ENCODE peak calls at places on chromosomes 6 and 20, in ten cellular contexts. V, H, S, Q, D, O, K, Z, C and U are unnamed samples.

GRCh38 chr20:47857142-47857993 is 72.1 kb upstream of the SULF2 start:
- DNase-seq in S (no peak), D (peak), V (peak), H (no peak), Q (no peak), K (no peak), C (no peak), Z (peak), O (peak), U (peak)

GRCh38 chr6:159866286-159867247 is 24.2 kb upstream of the MAS1 start:
- DNase-seq in Q (no peak), O (no peak), K (no peak), D (no peak), H (no peak), C (no peak), Z (no peak), V (no peak), S (no peak), U (no peak)

GRCh38 chr6:42091718-42092023 is 41.3 kb downstream of the TAF8 start:
- DNase-seq in O (no peak), K (no peak), Z (no peak), S (no peak), Q (no peak), H (no peak), C (no peak), V (no peak), D (peak), U (no peak)

GRCh38 chr6:27791182-27791939 is 120.8 kb downstream of the OR2B2 start:
- DNase-seq in C (peak), D (peak), V (peak), O (peak), Z (peak), S (no peak), K (peak), Q (peak), H (peak), U (peak)

GRCh38 chr6:36032245-36032644 is 4.6 kb downstream of the MAPK14 start:
- DNase-seq in D (no peak), C (no peak), Z (no peak), O (no peak), Q (no peak), S (no peak), H (no peak), V (no peak), K (no peak), U (no peak)

GRCh38 chr6:160141001-160141726 is 19.5 kb downstream of the SLC22A1 start:
- DNase-seq in S (no peak), Z (peak), K (no peak), H (no peak), C (no peak), O (no peak), V (peak), D (no peak), Q (no peak), U (no peak)

GRCh38 chr6:141561154-141561553 is 571.6 kb upstream of the GJE1 start:
- DNase-seq in O (no peak), S (no peak), H (no peak), Q (no peak), K (no peak), C (no peak), V (peak), Z (no peak), D (no peak), U (no peak)

GRCh38 chr6:35213161-35213823 is 464 bp upstream of the SCUBE3 start:
- DNase-seq in S (no peak), O (no peak), Z (peak), Q (peak), C (peak), K (no peak), V (no peak), H (no peak), D (peak), U (peak)

GRCh38 chr6:88984152-88984551 is 20.7 kb upstream of the RNGTT start:
- DNase-seq in S (no peak), Z (no peak), D (no peak), V (no peak), H (no peak), K (no peak), C (no peak), O (no peak), Q (no peak), U (no peak)

GRCh38 chr20:10594286-10594868 is 79.4 kb downstream of the JAG1 start:
- DNase-seq in Z (no peak), O (no peak), C (no peak), K (no peak), Q (no peak), H (no peak), S (no peak), D (no peak), V (peak), U (no peak)

GRCh38 chr6:12278915-12279314 is 11.2 kb upstream of the EDN1 start:
- DNase-seq in D (no peak), C (no peak), O (no peak), S (no peak), V (no peak), H (no peak), Q (no peak), K (no peak), Z (no peak), U (no peak)

GRCh38 chr6:5174756-5175155 is 86.0 kb downstream of the LYRM4 start:
- DNase-seq in C (no peak), S (no peak), Z (no peak), O (no peak), V (no peak), H (no peak), Q (no peak), K (no peak), D (no peak), U (no peak)

GRCh38 chr6:16391451-16391912 is 153.1 kb downstream of the GMPR start:
- DNase-seq in V (no peak), D (no peak), H (no peak), K (no peak), O (no peak), S (no peak), Q (no peak), C (no peak), Z (no peak), U (no peak)

GRCh38 chr6:132198896-132199295 is 202.4 kb downstream of the MOXD1 start:
- DNase-seq in C (no peak), D (no peak), K (no peak), Q (no peak), H (no peak), Z (no peak), S (no peak), O (no peak), V (no peak), U (no peak)

GRCh38 chr6:144809969-144810368 is 524.8 kb downstream of the UTRN start:
- DNase-seq in D (no peak), C (no peak), K (no peak), O (no peak), Z (no peak), H (no peak), V (no peak), S (no peak), Q (no peak), U (no peak)

GRCh38 chr6:85275338-85275985 is 174.4 kb upstream of the NT5E start:
- DNase-seq in Q (no peak), H (no peak), V (no peak), K (no peak), C (no peak), S (no peak), Z (no peak), O (no peak), D (no peak), U (no peak)
- TF ChIP-seq CTCF in Q (no peak), H (no peak), V (no peak), K (no peak), C (no peak), S (no peak), Z (no peak), O (no peak), D (no peak), U (no peak)

DNA sequence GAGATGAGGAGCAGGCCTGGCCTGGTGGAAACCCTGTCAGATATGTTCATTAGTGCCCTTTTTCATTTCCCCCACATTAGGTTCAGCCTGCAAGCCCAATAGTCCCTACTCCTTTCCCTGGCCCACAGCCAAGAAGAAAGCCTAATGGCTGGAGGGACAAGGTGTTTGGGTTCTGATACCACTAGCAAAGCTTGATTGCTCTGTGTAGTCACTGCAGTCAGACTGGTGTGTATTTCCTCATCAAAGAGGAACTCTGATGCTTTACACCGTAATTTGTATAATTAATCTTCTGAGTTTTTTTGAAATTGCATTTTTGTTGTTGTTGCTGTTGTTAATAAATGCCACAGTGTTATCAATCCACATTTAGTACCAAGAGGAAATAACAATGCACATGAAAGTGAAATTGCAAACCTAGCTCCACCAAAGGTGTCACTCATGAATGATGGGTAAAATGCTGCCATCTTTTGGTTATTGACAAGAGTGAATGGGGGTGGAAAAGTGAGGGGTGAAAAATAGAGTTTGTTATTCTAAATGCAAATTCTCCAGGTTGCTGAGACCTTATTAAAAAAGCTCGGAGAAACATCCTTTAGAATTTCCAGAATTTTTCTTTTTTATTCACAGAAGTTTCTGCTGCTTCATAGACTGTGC is 320.2 kb upstream of the POU3F2 start:
- DNase-seq in K (no peak), V (no peak), Q (no peak), H (no peak), S (no peak), C (no peak), Z (no peak), D (no peak), O (no peak), U (no peak)
- TF ChIP-seq CTCF in K (no peak), V (no peak), Q (peak), H (no peak), S (no peak), C (no peak), Z (no peak), D (no peak), O (no peak), U (no peak)

GRCh38 chr20:12660918-12661317 is 347.9 kb upstream of the SPTLC3 start:
- DNase-seq in C (peak), Z (peak), D (peak), K (no peak), Q (peak), V (no peak), O (no peak), S (peak), H (no peak), U (no peak)
- TF ChIP-seq CTCF in C (peak), Z (peak), D (peak), K (no peak), Q (peak), V (no peak), O (no peak), S (peak), H (no peak), U (no peak)

GRCh38 chr6:136284909-136285308 is 4.7 kb downstream of the BCLAF1 start:
- DNase-seq in H (no peak), Z (no peak), S (no peak), V (peak), D (no peak), O (no peak), K (no peak), C (no peak), Q (no peak), U (no peak)

GRCh38 chr6:136289327-136289578 is 393 bp downstream of the BCLAF1 start:
- DNase-seq in D (peak), H (peak), K (peak), S (peak), V (peak), Q (peak), Z (peak), C (peak), O (peak), U (peak)

GRCh38 chr6:136290406-136291010 is 862 bp upstream of the BCLAF1 start:
- DNase-seq in S (no peak), Q (peak), D (peak), O (peak), K (peak), Z (peak), V (peak), C (no peak), H (peak), U (peak)

GRCh38 chr6:136289579-136290405 is at the start of gene BCLAF1:
- DNase-seq in O (peak), K (peak), D (peak), S (peak), C (peak), H (peak), Q (peak), Z (peak), V (peak), U (peak)

GRCh38 chr6:136288566-136289326 is 900 bp downstream of the BCLAF1 start:
- DNase-seq in Z (peak), S (no peak), O (peak), D (peak), C (peak), H (no peak), K (peak), Q (peak), V (peak), U (peak)
- TF ChIP-seq CTCF in Z (peak), S (peak), O (no peak), D (peak), C (peak), H (peak), K (peak), Q (peak), V (peak), U (no peak)

GRCh38 chr20:46132705-46133120 is 14.6 kb downstream of the CD40 start:
- DNase-seq in V (peak), H (peak), D (peak), K (peak), S (no peak), O (peak), Z (peak), C (peak), Q (peak), U (peak)

GRCh38 chr20:46129955-46130481 is 11.9 kb downstream of the CD40 start:
- DNase-seq in K (no peak), Z (no peak), Q (no peak), V (no peak), D (no peak), S (no peak), C (no peak), H (peak), O (peak), U (no peak)

GRCh38 chr20:46130534-46130933 is 12.4 kb downstream of the CD40 start:
- DNase-seq in K (no peak), C (no peak), Q (no peak), D (no peak), V (no peak), S (no peak), H (no peak), Z (no peak), O (peak), U (no peak)

GRCh38 chr20:46133886-46134654 is 16.0 kb downstream of the CD40 start:
- DNase-seq in Z (no peak), O (no peak), V (no peak), S (no peak), Q (no peak), H (no peak), C (no peak), D (no peak), K (no peak), U (no peak)

GRCh38 chr20:46131396-46131795 is 13.3 kb downstream of the CD40 start:
- DNase-seq in H (no peak), D (no peak), Z (no peak), O (no peak), K (no peak), Q (no peak), V (no peak), C (no peak), S (no peak), U (no peak)
- TF ChIP-seq CTCF in H (no peak), D (no peak), Z (no peak), O (no peak), K (no peak), Q (no peak), V (no peak), C (no peak), S (no peak), U (no peak)

GRCh38 chr6:75494290-75494689 is 690 bp upstream of the FILIP1 start:
- DNase-seq in S (no peak), O (no peak), V (no peak), H (no peak), D (no peak), C (no peak), K (no peak), Q (no peak), Z (no peak), U (no peak)
- TF ChIP-seq CTCF in S (no peak), O (no peak), V (no peak), H (no peak), D (no peak), C (no peak), K (no peak), Q (no peak), Z (no peak), U (no peak)

DNA sequence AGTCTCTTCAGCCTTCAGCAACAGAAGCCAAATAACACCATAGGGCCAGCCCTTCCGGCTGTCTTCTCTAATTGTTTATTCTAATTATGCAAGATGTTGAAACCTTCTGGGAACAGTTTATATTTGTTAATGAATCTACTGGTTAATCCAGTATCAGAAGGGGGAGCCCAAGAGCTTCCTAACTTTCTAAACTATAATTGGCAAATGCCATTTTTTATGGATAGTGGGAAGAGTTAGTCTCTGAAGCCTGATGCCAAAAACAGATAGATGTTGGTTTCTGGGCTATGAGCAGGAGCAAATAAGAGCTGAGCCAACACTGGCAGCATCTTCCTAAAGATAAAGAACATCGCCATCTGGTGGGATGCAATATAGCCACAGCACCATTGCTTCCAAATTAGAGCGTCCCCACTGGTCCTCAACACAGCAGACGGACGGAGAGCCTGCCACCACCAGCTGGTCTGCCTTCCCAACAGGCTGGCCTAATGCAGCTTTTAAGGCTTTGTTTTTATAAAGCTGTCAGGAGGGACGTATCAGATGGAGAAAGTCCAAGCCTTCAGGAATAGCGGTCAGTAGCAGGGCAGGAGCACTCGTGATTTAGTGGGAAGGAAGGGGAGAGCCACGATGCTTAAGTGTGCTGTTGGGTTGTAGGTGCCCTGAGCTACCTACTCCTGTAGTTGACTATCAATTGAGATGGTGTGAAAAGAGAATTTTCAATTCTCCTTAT is 118.8 kb downstream of the RALGAPA2 start:
- DNase-seq in Q (peak), O (peak), V (peak), D (peak), Z (peak), K (no peak), C (peak), H (peak), S (peak), U (peak)
- TF ChIP-seq CTCF in Q (peak), O (no peak), V (peak), D (peak), Z (peak), K (no peak), C (peak), H (peak), S (peak), U (peak)

GRCh38 chr6:38279423-38279822 is 360.3 kb downstream of the BTBD9 start:
- DNase-seq in V (no peak), Q (no peak), K (no peak), H (no peak), S (no peak), D (no peak), O (no peak), C (no peak), Z (no peak), U (no peak)
- TF ChIP-seq CTCF in V (no peak), Q (peak), K (no peak), H (no peak), S (peak), D (no peak), O (no peak), C (no peak), Z (peak), U (peak)

GRCh38 chr6:154509421-154510143 is 903 bp downstream of the CNKSR3 start:
- DNase-seq in K (peak), C (peak), O (peak), D (peak), S (no peak), V (peak), Q (peak), H (peak), Z (peak), U (peak)
- TF ChIP-seq CTCF in K (no peak), C (no peak), O (no peak), D (no peak), S (no peak), V (no peak), Q (no peak), H (no peak), Z (no peak), U (no peak)

GRCh38 chr6:157682856-157683481 is 140.1 kb upstream of the SNX9 start:
- DNase-seq in Z (no peak), O (no peak), H (no peak), V (peak), Q (no peak), D (no peak), K (no peak), S (no peak), C (no peak), U (no peak)
- TF ChIP-seq CTCF in Z (no peak), O (no peak), H (no peak), V (no peak), Q (no peak), D (no peak), K (no peak), S (no peak), C (no peak), U (no peak)